ENCODE peak calls at places on chromosomes 16 and 17, in four cellular contexts. R is DND-41, E is astrocyte of the spinal cord, N is right cardiac atrium. Z is an unnamed sample.
A peak's percentile ranks its signal among the peaks of the same experiment; 100 is the strongest.

GRCh38 chr16:9521749-9522370 is 430.4 kb downstream of the HAPSTR1 start:
- DNase-seq in N (no peak), E (no peak), R (no peak), Z (no peak)

GRCh38 chr17:67068999-67069398 is 24.6 kb downstream of the CACNG1 start:
- DNase-seq in N (no peak), E (no peak), R (no peak), Z (no peak)

GRCh38 chr16:53946745-53947386 is 242.9 kb downstream of the FTO start:
- DNase-seq in R (peak; percentile 75), N (no peak), E (no peak), Z (peak; percentile 67)

GRCh38 chr17:45425125-45425983 is 7.3 kb downstream of the ARHGAP27 start:
- DNase-seq in E (peak; percentile 68), N (no peak), R (no peak), Z (no peak)

GRCh38 chr16:71933913-71934696 is 38.8 kb downstream of the IST1 start:
- DNase-seq in E (peak; percentile 67), R (no peak), N (no peak), Z (no peak)

GRCh38 chr17:1462164-1463112 is 6.4 kb upstream of the CRK start:
- DNase-seq in E (no peak), R (no peak), N (peak; percentile 51), Z (no peak)

GRCh38 chr17:75783069-75783783 is 1.4 kb upstream of the UNK start:
- DNase-seq in R (no peak), N (no peak), E (peak; percentile 75), Z (peak; percentile 86)

GRCh38 chr16:78072275-78072674 is 27.2 kb upstream of the WWOX start:
- DNase-seq in E (no peak), R (no peak), N (no peak), Z (no peak)

GRCh38 chr17:78289802-78290363 is 58.5 kb downstream of the TMEM235 start:
- DNase-seq in N (peak; percentile 83), R (peak; percentile 78), E (peak; percentile 90), Z (peak; percentile 77)

GRCh38 chr16:77403732-77404131 is 31.1 kb downstream of the ADAMTS18 start:
- DNase-seq in E (no peak), R (no peak), N (no peak), Z (no peak)

GRCh38 chr16:81940781-81941560 is 70.3 kb downstream of the SDR42E1 start:
- DNase-seq in R (no peak), N (no peak), E (peak; percentile 63), Z (peak; percentile 40)

GRCh38 chr17:30161601-30162000 is 45.0 kb downstream of the NSRP1 start:
- DNase-seq in N (no peak), E (no peak), R (no peak), Z (no peak)

GRCh38 chr16:16147316-16147999 is 75.8 kb downstream of the ABCC6 start:
- DNase-seq in E (no peak), N (no peak), R (no peak), Z (no peak)

GRCh38 chr17:48731355-48731754 is 2.8 kb upstream of the HOXB13 start:
- DNase-seq in R (no peak), E (no peak), N (no peak), Z (no peak)

GRCh38 chr17:63998721-63999679 is 849 bp downstream of the PRR29 start:
- DNase-seq in R (no peak), E (no peak), N (no peak), Z (no peak)

GRCh38 chr16:19008245-19008644 is 24.5 kb downstream of the TMC7 start:
- DNase-seq in N (no peak), E (peak; percentile 84), R (no peak), Z (no peak)

GRCh38 chr17:79183221-79184158 is 108.9 kb downstream of the ENGASE start:
- DNase-seq in E (no peak), R (no peak), N (no peak), Z (no peak)

GRCh38 chr16:28846933-28847273 is 755 bp upstream of the TUFM start:
- DNase-seq in N (no peak), R (peak; percentile 28), E (no peak), Z (no peak)

GRCh38 chr16:1920727-1921155 is 2.5 kb upstream of the HS3ST6 start:
- DNase-seq in N (no peak), E (no peak), R (no peak), Z (no peak)

GRCh38 chr16:1919680-1919998 is 1.4 kb upstream of the HS3ST6 start:
- DNase-seq in N (no peak), R (no peak), E (no peak), Z (no peak)

GRCh38 chr16:1917665-1918111 is 527 bp downstream of the HS3ST6 start:
- DNase-seq in R (no peak), E (no peak), N (no peak), Z (no peak)

GRCh38 chr16:1918312-1918889 is at the start of gene HS3ST6:
- DNase-seq in E (no peak), R (no peak), N (no peak), Z (no peak)

GRCh38 chr16:1918890-1919679 is 870 bp upstream of the HS3ST6 start:
- DNase-seq in R (no peak), E (no peak), N (no peak), Z (no peak)
- H3K4me3 ChIP-seq in R (no peak overlapping the region), E (no peak overlapping the region), N (no peak overlapping the region), Z (no peak overlapping the region)

GRCh38 chr16:68643847-68644246 is 1.3 kb upstream of the CDH3 start:
- DNase-seq in N (no peak), R (no peak), E (no peak), Z (no peak)
- H3K4me3 ChIP-seq in N (no peak overlapping the region), R (no peak overlapping the region), E (no peak overlapping the region), Z (no peak overlapping the region)

GRCh38 chr17:68195667-68196393 is 52.0 kb upstream of the AMZ2 start:
- DNase-seq in N (no peak), R (no peak), E (no peak), Z (no peak)

GRCh38 chr17:68198931-68199836 is 48.7 kb upstream of the AMZ2 start:
- DNase-seq in N (no peak), E (peak; percentile 8), R (no peak), Z (no peak)

GRCh38 chr17:68197997-68198930 is 49.6 kb upstream of the AMZ2 start:
- DNase-seq in E (no peak), R (no peak), N (no peak), Z (no peak)

GRCh38 chr17:68196394-68197090 is 51.3 kb upstream of the AMZ2 start:
- DNase-seq in N (no peak), R (no peak), E (no peak), Z (no peak)

GRCh38 chr17:68197091-68197996 is 50.5 kb upstream of the AMZ2 start:
- DNase-seq in R (no peak), E (no peak), N (no peak), Z (no peak)
- H3K4me3 ChIP-seq in R (no peak overlapping the region), E (no peak overlapping the region), N (peak overlapping the region; percentile 38), Z (no peak overlapping the region)

GRCh38 chr17:44355310-44355640 is 8.4 kb downstream of the FAM171A2 start:
- DNase-seq in N (no peak), E (no peak), R (no peak), Z (no peak)

GRCh38 chr17:44353656-44354331 is 8.7 kb downstream of the GRN start:
- DNase-seq in N (peak; percentile 47), E (no peak), R (no peak), Z (no peak)

GRCh38 chr17:44355642-44356099 is 8.0 kb downstream of the FAM171A2 start:
- DNase-seq in R (no peak), E (no peak), N (no peak), Z (no peak)

GRCh38 chr17:44356241-44356640 is 7.4 kb downstream of the FAM171A2 start:
- DNase-seq in N (no peak), R (no peak), E (no peak), Z (no peak)

DNA sequence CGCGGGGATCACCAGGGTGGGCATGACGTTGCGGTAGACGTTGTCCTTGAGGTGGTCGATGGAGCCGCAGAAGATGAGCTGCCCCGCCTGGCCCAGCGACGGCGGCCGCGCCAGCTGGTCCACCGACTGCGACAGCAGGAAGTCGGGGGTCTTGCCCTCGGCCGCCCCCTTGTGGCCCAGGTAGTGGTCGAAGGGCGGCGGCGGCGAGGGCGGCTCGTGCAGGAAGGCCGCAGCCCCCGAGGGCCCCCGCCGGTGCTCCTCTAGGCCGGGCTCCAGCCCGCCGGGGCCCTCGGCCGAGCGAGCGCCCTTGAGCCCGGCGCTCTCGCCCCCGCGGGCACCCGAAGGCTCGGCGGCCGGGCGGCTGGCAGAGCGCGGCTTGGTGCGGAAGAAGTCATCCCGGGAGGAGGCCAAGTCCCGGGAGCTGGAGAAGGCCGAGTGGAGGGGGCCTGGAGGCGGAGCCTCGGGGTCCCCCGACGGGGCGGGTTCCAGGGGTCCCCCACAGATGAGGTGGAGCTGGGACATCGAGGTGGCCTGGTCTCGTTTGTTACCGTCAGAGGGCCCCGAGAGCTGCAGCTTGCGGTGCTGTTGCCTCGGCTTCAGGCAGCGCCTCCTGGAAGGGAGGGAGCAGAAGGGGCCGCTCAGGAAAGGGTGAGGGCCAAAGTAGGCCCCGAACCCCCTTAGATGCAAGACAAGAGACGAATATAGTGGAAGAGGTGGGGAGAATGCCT is 8.9 kb downstream of the FAM171A2 start:
- DNase-seq in R (no peak), N (peak; percentile 58), E (no peak), Z (no peak)
- H3K4me3 ChIP-seq in R (no peak overlapping the region), N (peak overlapping the region; percentile 33), E (no peak overlapping the region), Z (no peak overlapping the region)

GRCh38 chr16:85174871-85175723 is 62.8 kb upstream of the CIBAR2 start:
- DNase-seq in R (no peak), E (no peak), N (no peak), Z (no peak)
- H3K4me3 ChIP-seq in R (no peak overlapping the region), E (no peak overlapping the region), N (no peak overlapping the region), Z (no peak overlapping the region)

GRCh38 chr17:72303787-72304733 is 183.2 kb downstream of the SOX9 start:
- DNase-seq in E (no peak), R (no peak), N (no peak), Z (no peak)

GRCh38 chr17:72304859-72305258 is 184.0 kb downstream of the SOX9 start:
- DNase-seq in E (no peak), N (no peak), R (no peak), Z (no peak)

GRCh38 chr17:72302735-72303134 is 181.9 kb downstream of the SOX9 start:
- DNase-seq in R (no peak), N (no peak), E (no peak), Z (no peak)

GRCh38 chr17:72305964-72306551 is 185.2 kb downstream of the SOX9 start:
- DNase-seq in R (no peak), N (peak; percentile 55), E (peak; percentile 4), Z (no peak)

GRCh38 chr17:72305472-72305871 is 184.7 kb downstream of the SOX9 start:
- DNase-seq in R (no peak), E (peak; percentile 17), N (no peak), Z (no peak)
- H3K4me3 ChIP-seq in R (no peak overlapping the region), E (no peak overlapping the region), N (no peak overlapping the region), Z (no peak overlapping the region)

Z was measured in Jurkat, Clone E6-1.